ENCODE peak calls at places on chromosomes 11 and 22, in six cellular contexts. M, K, U, G, O and S are unnamed samples.
A peak's percentile ranks its signal among the peaks of the same experiment; 100 is the strongest.

GRCh38 chr11:112025682-112026081 is 474 bp downstream of the DLAT start:
- DNase-seq in M (peak; percentile 17), U (no peak), G (peak; percentile 44), K (peak; percentile 4), O (no peak), S (peak; percentile 9)

GRCh38 chr22:19995611-19996339 is 20.8 kb downstream of the ARVCF start:
- DNase-seq in G (no peak), M (no peak), U (no peak), O (no peak), K (no peak), S (no peak)

GRCh38 chr11:70697701-70698100 is 299.4 kb downstream of the CTTN start:
- DNase-seq in U (no peak), M (no peak), G (no peak), O (no peak), K (no peak), S (no peak)

GRCh38 chr22:26038365-26038764 is 130.9 kb upstream of the SEZ6L start:
- DNase-seq in M (no peak), U (no peak), K (peak; percentile 60), G (no peak), O (no peak), S (no peak)

GRCh38 chr11:105757107-105757506 is 147.2 kb downstream of the GRIA4 start:
- DNase-seq in U (no peak), O (no peak), M (no peak), K (no peak), G (no peak), S (no peak)

GRCh38 chr11:102197759-102198158 is 87.5 kb downstream of the YAP1 start:
- DNase-seq in U (no peak), K (peak; percentile 31), M (no peak), G (no peak), O (peak; percentile 57), S (no peak)

GRCh38 chr22:40626826-40627225 is 9.7 kb downstream of the MRTFA start:
- DNase-seq in U (no peak), K (no peak), O (no peak), G (no peak), M (no peak), S (no peak)

GRCh38 chr11:85627332-85627997 is at the start of gene DLG2:
- DNase-seq in O (no peak), U (no peak), M (no peak), G (peak; percentile 17), K (no peak), S (no peak)

GRCh38 chr11:44973634-44974401 is 23.1 kb upstream of the TP53I11 start:
- DNase-seq in M (no peak), O (no peak), U (no peak), G (no peak), K (no peak), S (no peak)

GRCh38 chr22:28607710-28608109 is 71.9 kb downstream of the TTC28 start:
- DNase-seq in U (no peak), M (no peak), O (no peak), K (no peak), G (no peak), S (no peak)

GRCh38 chr11:12767022-12767421 is 92.8 kb downstream of the TEAD1 start:
- DNase-seq in U (no peak), K (no peak), M (no peak), O (no peak), G (no peak), S (no peak)

GRCh38 chr11:132249256-132249655 is 878.8 kb downstream of the NTM start:
- DNase-seq in M (no peak), G (no peak), K (no peak), O (no peak), U (no peak), S (no peak)

GRCh38 chr11:36191941-36192340 is 97.3 kb downstream of the COMMD9 start:
- DNase-seq in K (no peak), M (no peak), O (no peak), G (no peak), U (no peak), S (no peak)

GRCh38 chr11:30730011-30730410 is 143.9 kb upstream of the MPPED2 start:
- DNase-seq in M (no peak), U (no peak), K (no peak), G (no peak), O (no peak), S (no peak)

GRCh38 chr22:19181786-19182471 is 3.4 kb upstream of the SLC25A1 start:
- DNase-seq in U (no peak), K (no peak), M (no peak), O (no peak), G (no peak), S (no peak)

GRCh38 chr11:119704849-119705248 is 24.2 kb downstream of the NECTIN1 start:
- DNase-seq in O (no peak), G (peak; percentile 29), K (no peak), M (no peak), U (no peak), S (no peak)

GRCh38 chr11:44982496-44983062 is 31.9 kb upstream of the TP53I11 start:
- DNase-seq in K (no peak), O (no peak), M (no peak), G (no peak), U (no peak), S (no peak)

GRCh38 chr11:47797633-47798032 is 30.5 kb upstream of the FNBP4 start:
- DNase-seq in U (no peak), G (peak; percentile 24), K (no peak), M (no peak), O (no peak), S (no peak)

GRCh38 chr11:17021550-17021949 is 7.3 kb upstream of the PLEKHA7 start:
- DNase-seq in M (no peak), K (no peak), O (no peak), U (no peak), G (no peak), S (no peak)

GRCh38 chr11:69594481-69594880 is 46.5 kb upstream of the CCND1 start:
- DNase-seq in K (no peak), U (no peak), M (no peak), G (no peak), O (no peak), S (no peak)

GRCh38 chr11:69601346-69601975 is 39.5 kb upstream of the CCND1 start:
- DNase-seq in M (no peak), U (no peak), G (no peak), K (peak; percentile 16), O (no peak), S (no peak)

GRCh38 chr11:69595805-69596665 is 44.9 kb upstream of the CCND1 start:
- DNase-seq in O (no peak), U (no peak), K (no peak), G (no peak), M (no peak), S (no peak)

GRCh38 chr11:69599502-69599901 is 41.5 kb upstream of the CCND1 start:
- DNase-seq in M (no peak), O (peak; percentile 13), G (no peak), U (no peak), K (no peak), S (no peak)

GRCh38 chr11:69598147-69598546 is 42.8 kb upstream of the CCND1 start:
- DNase-seq in K (no peak), M (no peak), G (no peak), U (no peak), O (peak; percentile 43), S (no peak)
- TF ChIP-seq TAF1 in K (no peak), M (no peak), G (no peak), U (no peak), O (no peak), S (no peak)

DNA sequence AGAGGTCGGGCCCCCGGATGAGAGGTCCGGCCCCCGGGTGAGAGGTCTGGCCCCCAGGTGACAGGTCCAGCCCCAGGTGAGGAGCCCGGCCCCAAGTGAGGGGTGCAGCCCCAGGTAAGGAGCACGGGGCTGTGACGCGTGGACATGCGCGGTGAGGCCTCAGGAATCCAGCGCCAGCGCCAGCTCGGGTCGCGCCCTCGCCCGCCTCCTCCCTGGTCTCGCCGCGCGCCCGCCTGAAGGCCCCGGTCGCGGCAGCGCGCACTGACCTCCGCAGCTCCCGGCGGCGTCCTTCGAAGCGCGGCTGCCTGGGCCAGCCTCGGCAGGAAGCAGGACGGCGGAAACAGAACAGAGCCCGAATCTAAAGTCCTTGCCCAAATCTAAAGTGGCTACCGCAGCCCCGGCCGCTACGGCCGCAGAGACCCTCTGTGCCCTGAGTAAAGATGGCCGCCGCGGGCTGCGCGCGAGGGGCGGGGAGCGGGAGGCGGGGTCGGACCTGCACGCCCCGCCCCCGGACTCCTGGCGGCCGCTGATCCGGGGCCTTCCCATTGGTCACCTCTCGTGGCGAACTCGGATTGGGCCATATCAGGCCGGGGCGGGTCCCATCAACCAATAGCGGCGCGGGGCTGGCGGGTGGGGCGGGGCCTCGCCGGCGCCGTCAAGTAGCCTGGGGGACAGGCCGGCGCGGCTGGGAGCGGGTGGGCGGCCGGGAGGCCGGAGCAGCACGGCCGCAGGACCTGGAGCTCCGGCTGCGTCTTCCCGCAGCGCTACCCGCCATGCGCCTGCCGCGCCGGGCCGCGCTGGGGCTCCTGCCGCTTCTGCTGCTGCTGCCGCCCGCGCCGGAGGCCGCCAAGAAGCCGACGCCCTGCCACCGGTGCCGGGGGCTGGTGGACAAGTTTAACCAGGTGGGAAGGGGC is at the start of the genes ALG12 and CRELD2:
- DNase-seq in U (peak; percentile 70), M (peak; percentile 100), K (peak; percentile 91), G (peak; percentile 94), O (peak; percentile 96), S (peak; percentile 99)
- TF ChIP-seq POLR2A in U (peak; percentile 76), M (no peak), K (peak; percentile 89), G (peak; percentile 63), O (no peak), S (peak; percentile 79)

GRCh38 chr22:38314140-38314991 is 2.9 kb downstream of the CSNK1E start:
- DNase-seq in G (no peak), O (no peak), K (no peak), U (no peak), M (no peak), S (no peak)

GRCh38 chr22:38314992-38315800 is 2.0 kb downstream of the CSNK1E start:
- DNase-seq in M (no peak), U (no peak), K (no peak), O (no peak), G (no peak), S (no peak)

GRCh38 chr22:38311331-38311635 is 6.0 kb downstream of the CSNK1E start:
- DNase-seq in G (no peak), M (no peak), U (peak; percentile 25), K (no peak), O (no peak), S (no peak)

GRCh38 chr22:38312261-38312800 is 4.9 kb downstream of the CSNK1E start:
- DNase-seq in K (no peak), G (no peak), U (no peak), M (no peak), O (no peak), S (no peak)

DNA sequence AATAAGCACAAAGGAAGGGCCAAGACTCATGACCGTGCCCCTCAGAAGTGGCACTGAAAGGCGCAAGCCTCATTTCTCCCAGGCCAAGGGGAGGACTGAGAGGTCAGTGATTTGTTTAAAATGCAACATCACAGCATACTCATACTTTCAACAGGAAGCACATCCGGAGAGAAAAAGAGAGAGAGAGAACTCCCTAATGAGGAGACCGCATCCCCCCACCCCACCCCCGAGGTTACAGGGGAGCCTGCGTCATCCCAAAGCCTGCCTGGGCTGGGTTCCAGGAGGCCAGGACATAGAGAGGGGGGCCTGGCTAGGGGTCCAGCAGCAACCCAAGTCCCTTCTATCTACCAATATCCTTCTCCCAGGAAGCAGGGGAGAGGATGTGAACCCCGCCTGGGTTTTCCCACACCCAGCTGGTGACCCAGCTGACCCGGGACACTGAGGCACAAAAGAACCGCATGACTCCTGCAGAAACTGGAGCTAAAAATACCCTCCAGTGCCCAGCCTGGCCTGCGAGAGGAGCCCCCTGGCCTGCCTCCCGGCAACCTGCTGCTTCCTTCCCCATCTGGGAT is 3.8 kb downstream of the CSNK1E start:
- DNase-seq in O (no peak), K (no peak), M (no peak), G (no peak), U (peak; percentile 35), S (no peak)
- TF ChIP-seq POLR2AphosphoS5 in O (no peak), K (no peak), M (no peak), G (no peak), U (no peak), S (no peak)

GRCh38 chr11:104668797-104669463 is 229.3 kb downstream of the CASP12 start:
- DNase-seq in O (no peak), K (peak; percentile 58), U (no peak), G (no peak), M (no peak), S (no peak)
- TF ChIP-seq TAF1 in O (no peak), K (no peak), U (no peak), G (no peak), M (no peak), S (no peak)